ENCODE peak calls at places on chromosomes 6 and 20, in seven cellular contexts. Y is IMR-90, G is K562, X is H1, A is NT2/D1, Q is mammary epithelial cell, T is astrocyte. K is an unnamed sample.
A peak's percentile ranks its signal among the peaks of the same experiment; 100 is the strongest.

GRCh38 chr6:64280569-64280968 is 645.0 kb downstream of the PHF3 start:
- DNase-seq in A (no peak), X (no peak), G (no peak), T (no peak), Y (peak; percentile 65), Q (no peak), K (peak; percentile 14)

GRCh38 chr20:46307139-46307998 is 929 bp downstream of the CDH22 start:
- DNase-seq in A (peak; percentile 57), G (peak; percentile 69), T (peak; percentile 4), Q (peak; percentile 25), X (peak; percentile 49), Y (peak; percentile 20), K (peak; percentile 58)

GRCh38 chr20:45450097-45450818 is 19.3 kb upstream of the WFDC2 start:
- DNase-seq in G (peak; percentile 70), Q (peak; percentile 27), A (no peak), Y (peak; percentile 51), X (no peak), T (peak; percentile 18), K (peak; percentile 69)

GRCh38 chr6:139752086-139752485 is 377.6 kb upstream of the CITED2 start:
- DNase-seq in Y (no peak), A (no peak), G (no peak), Q (no peak), X (no peak), T (no peak), K (no peak)

GRCh38 chr6:37482356-37483292 is 17.1 kb downstream of the CCDC167 start:
- DNase-seq in G (no peak), Q (no peak), X (no peak), Y (no peak), A (no peak), T (no peak), K (no peak)

GRCh38 chr6:132114201-132114860 is 163.2 kb upstream of the CCN2 start:
- DNase-seq in Q (peak; percentile 48), Y (peak; percentile 52), A (no peak), G (no peak), X (no peak), T (peak; percentile 69), K (peak; percentile 39)

GRCh38 chr6:158737710-158738615 is 81.2 kb downstream of the EZR start:
- DNase-seq in Q (peak; percentile 83), T (peak; percentile 67), A (no peak), G (no peak), X (no peak), Y (peak; percentile 65), K (peak; percentile 7)

GRCh38 chr6:118650500-118651281 is 700 bp downstream of the CEP85L start:
- DNase-seq in T (no peak), A (no peak), G (peak; percentile 58), Y (peak; percentile 48), Q (peak; percentile 48), X (no peak), K (peak; percentile 82)

GRCh38 chr6:170185175-170185970 is 105.5 kb downstream of the DLL1 start:
- DNase-seq in X (no peak), A (no peak), G (no peak), T (no peak), Q (no peak), Y (no peak), K (no peak)

GRCh38 chr6:135014353-135014832 is 40.2 kb downstream of the HBS1L start:
- DNase-seq in Q (no peak), X (no peak), Y (no peak), G (no peak), A (no peak), T (no peak), K (no peak)

GRCh38 chr6:131778134-131778533 is 29.7 kb upstream of the ENPP1 start:
- DNase-seq in A (no peak), X (no peak), Q (no peak), G (no peak), Y (peak; percentile 51), T (peak; percentile 67), K (peak; percentile 13)

GRCh38 chr6:108798672-108799355 is 49.4 kb upstream of the ARMC2 start:
- DNase-seq in A (no peak), Y (no peak), G (peak; percentile 36), T (no peak), Q (no peak), X (no peak), K (no peak)

GRCh38 chr6:152146385-152146784 is 338.9 kb downstream of the ESR1 start:
- DNase-seq in Q (no peak), Y (peak; percentile 91), T (peak; percentile 87), G (no peak), A (no peak), X (no peak), K (peak; percentile 69)

GRCh38 chr6:3031857-3032256 is 32.2 kb downstream of the NQO2 start:
- DNase-seq in Q (no peak), G (no peak), T (no peak), A (no peak), X (no peak), Y (no peak), K (no peak)

GRCh38 chr6:68778356-68779020 is 143.4 kb downstream of the ADGRB3 start:
- DNase-seq in Y (peak; percentile 7), X (peak; percentile 7), G (peak; percentile 76), T (peak; percentile 39), Q (no peak), A (peak; percentile 27), K (peak; percentile 42)

GRCh38 chr6:90008908-90009501 is 114.7 kb downstream of the GJA10 start:
- DNase-seq in G (no peak), Q (peak; percentile 38), A (no peak), X (no peak), T (peak; percentile 83), Y (peak; percentile 68), K (peak; percentile 16)

GRCh38 chr20:3203315-3204123 is 963 bp downstream of the DDRGK1 start:
- DNase-seq in A (no peak), Y (no peak), Q (peak; percentile 40), G (peak; percentile 58), T (no peak), X (no peak), K (no peak)

GRCh38 chr20:10328897-10329255 is 105.1 kb downstream of the MKKS start:
- DNase-seq in G (no peak), Y (no peak), Q (no peak), T (no peak), A (no peak), X (no peak), K (no peak)
- H3K4me3 ChIP-seq in G (peak overlapping the region; percentile 27), Y (no peak overlapping the region), Q (no peak overlapping the region), T (no peak overlapping the region), A (no peak overlapping the region), X (no peak overlapping the region), K (no peak overlapping the region)

GRCh38 chr6:159977242-159978214 is 8.6 kb downstream of the IGF2R start:
- DNase-seq in T (peak; percentile 73), Y (peak; percentile 69), Q (no peak), A (no peak), G (peak; percentile 72), X (no peak), K (peak; percentile 34)
- H3K9ac ChIP-seq in T (no peak overlapping the region), Y (no peak overlapping the region), Q (no peak overlapping the region), A (no peak overlapping the region), G (peak overlapping the region; percentile 80), X (peak overlapping the region; percentile 16), K (no peak overlapping the region)

GRCh38 chr20:21505161-21505809 is 8.6 kb downstream of the NKX2-2 start:
- DNase-seq in T (no peak), Q (peak; percentile 55), A (no peak), G (peak; percentile 66), Y (peak; percentile 22), X (no peak), K (peak; percentile 65)
- H3K4me3 ChIP-seq in T (peak overlapping the region; percentile 50), Q (peak overlapping the region; percentile 67), A (peak overlapping the region; percentile 57), G (peak overlapping the region; percentile 35), Y (no peak overlapping the region), X (peak overlapping the region; percentile 44), K (peak overlapping the region; percentile 75)

GRCh38 chr20:4855097-4855496 is 133.4 kb downstream of the PRND start:
- DNase-seq in T (no peak), G (no peak), X (no peak), Q (no peak), A (no peak), Y (no peak), K (no peak)
- H3K9ac ChIP-seq in T (no peak overlapping the region), G (no peak overlapping the region), X (no peak overlapping the region), Q (no peak overlapping the region), A (no peak overlapping the region), Y (no peak overlapping the region), K (no peak overlapping the region)

DNA sequence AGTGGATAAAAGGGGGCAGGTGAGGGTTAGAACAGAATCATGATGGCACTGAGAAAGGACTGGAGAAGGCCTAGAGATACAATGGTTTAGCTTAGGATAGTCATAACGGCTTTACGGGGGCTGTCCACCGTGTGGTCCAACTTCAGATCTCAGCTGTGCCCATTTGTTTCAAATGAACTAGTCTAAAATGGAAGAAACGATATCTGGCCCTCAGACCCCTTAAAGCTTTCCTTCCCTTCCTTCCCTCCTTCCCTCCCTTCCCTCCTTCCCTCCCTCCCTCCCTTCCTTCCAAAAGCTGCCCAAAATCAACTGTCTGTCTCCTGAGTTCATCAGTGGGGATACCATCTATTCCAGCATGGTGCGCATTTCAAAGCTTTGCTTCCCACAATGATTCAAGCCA is 27.9 kb downstream of the TRAM2 start:
- DNase-seq in T (no peak), G (no peak), Y (no peak), A (no peak), Q (no peak), X (no peak), K (no peak)
- H3K4me3 ChIP-seq in T (no peak overlapping the region), G (no peak overlapping the region), Y (no peak overlapping the region), A (no peak overlapping the region), Q (no peak overlapping the region), X (no peak overlapping the region), K (no peak overlapping the region)

DNA sequence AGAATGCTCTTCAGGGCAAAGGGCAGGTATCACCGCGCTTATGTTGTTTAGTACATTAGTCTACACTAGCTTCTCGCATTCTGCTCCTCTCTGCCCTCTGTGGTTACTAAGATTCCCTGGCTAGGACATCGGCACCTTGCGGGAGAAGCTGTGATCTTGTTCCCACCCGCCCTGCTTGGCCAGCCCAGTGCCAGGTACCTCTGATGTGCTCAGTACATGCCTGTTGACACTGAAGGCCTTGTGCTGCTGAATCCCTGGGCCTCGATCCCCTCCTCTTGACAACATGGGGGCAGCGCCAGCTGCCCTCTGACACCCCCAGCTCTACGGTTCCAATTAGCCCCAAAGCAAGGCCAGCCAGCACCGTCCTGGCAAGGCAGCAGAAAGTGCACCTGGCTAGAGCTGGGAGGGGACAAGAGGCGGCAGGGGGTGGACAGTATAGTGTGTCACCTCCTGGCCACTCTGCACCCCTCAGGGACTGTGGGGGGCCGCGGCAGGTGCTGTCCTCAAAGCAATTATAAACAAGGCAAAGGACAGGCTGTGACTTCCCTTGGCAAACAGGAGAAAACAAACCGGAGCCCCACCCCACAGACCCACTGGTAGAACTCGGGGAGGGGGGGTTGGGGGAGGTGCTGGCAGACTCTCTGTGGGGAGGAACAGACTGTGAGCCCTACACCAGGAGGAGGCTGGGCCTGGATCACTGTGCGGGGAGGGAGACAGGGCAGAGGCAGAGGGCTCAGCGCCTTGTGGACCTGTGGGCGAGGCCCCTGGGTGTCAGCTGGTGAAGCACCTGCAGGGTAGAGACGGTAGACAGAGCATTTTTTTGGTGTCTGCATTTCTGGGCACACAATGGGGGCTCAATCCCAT is 7.1 kb downstream of the TFEB start:
- DNase-seq in G (no peak), Y (no peak), X (no peak), T (no peak), A (no peak), Q (no peak), K (no peak)
- H3K9ac ChIP-seq in G (peak overlapping the region; percentile 18), Y (no peak overlapping the region), X (no peak overlapping the region), T (no peak overlapping the region), A (no peak overlapping the region), Q (no peak overlapping the region), K (no peak overlapping the region)

GRCh38 chr20:60764771-60765170 is 487.3 kb upstream of the CDH4 start:
- DNase-seq in A (no peak), G (no peak), Y (no peak), X (no peak), Q (no peak), T (no peak), K (no peak)
- H3K4me3 ChIP-seq in A (no peak overlapping the region), G (no peak overlapping the region), Y (no peak overlapping the region), X (no peak overlapping the region), Q (no peak overlapping the region), T (no peak overlapping the region), K (no peak overlapping the region)